ENCODE peak calls at places on chromosomes 5 and 9, in ten cellular contexts. K, C, W, E, J, Q, X, A, N and Z are unnamed samples. For H3K4me1 and H3K9me3, the result is how much of the 10 kb centered on the place peaks cover.

GRCh38 chr9:112125961-112126388 is 49.1 kb downstream of the SUSD1 start:
- DNase-seq in K (no peak), C (no peak), W (no peak), E (no peak), J (peak), Q (peak), X (no peak), A (no peak), N (no peak), Z (no peak)

GRCh38 chr5:39076757-39077475 is 2.7 kb upstream of the RICTOR start:
- DNase-seq in K (no peak), C (no peak), W (no peak), E (no peak), J (peak), Q (no peak), X (no peak), A (no peak), N (peak), Z (no peak)

GRCh38 chr5:124755565-124755964 is 9.1 kb upstream of the ZNF608 start:
- DNase-seq in K (no peak), C (no peak), W (no peak), E (no peak), J (peak), Q (peak), X (no peak), A (no peak), N (no peak), Z (no peak)

GRCh38 chr5:131384181-131384580 is 120.3 kb downstream of the CDC42SE2 start:
- DNase-seq in K (no peak), C (no peak), W (no peak), E (no peak), J (no peak), Q (no peak), X (no peak), A (no peak), N (no peak), Z (no peak)

GRCh38 chr9:18274693-18275092 is 199.3 kb upstream of the ADAMTSL1 start:
- DNase-seq in K (no peak), C (no peak), W (no peak), E (no peak), J (no peak), Q (no peak), X (no peak), A (no peak), N (peak), Z (no peak)

GRCh38 chr5:61823796-61824195 is 482.2 kb upstream of the KIF2A start:
- DNase-seq in K (no peak), C (no peak), W (no peak), E (no peak), J (no peak), Q (no peak), X (no peak), A (peak), N (no peak), Z (no peak)

GRCh38 chr5:33985447-33985846 is 954 bp upstream of the SLC45A2 start:
- DNase-seq in K (no peak), C (no peak), W (no peak), E (no peak), J (no peak), Q (no peak), X (no peak), A (no peak), N (no peak), Z (no peak)

GRCh38 chr9:91741529-91741928 is 208.5 kb downstream of the ROR2 start:
- DNase-seq in K (no peak), C (no peak), W (no peak), E (no peak), J (no peak), Q (no peak), X (no peak), A (no peak), N (peak), Z (no peak)

GRCh38 chr9:128882677-128883590 is 1.0 kb downstream of the LRRC8A start:
- DNase-seq in K (no peak), C (peak), W (no peak), E (no peak), J (no peak), Q (peak), X (no peak), A (peak), N (peak), Z (peak)

GRCh38 chr5:72380491-72381274 is 60.5 kb downstream of the PTCD2 start:
- DNase-seq in K (no peak), C (no peak), W (no peak), E (no peak), J (no peak), Q (no peak), X (no peak), A (no peak), N (no peak), Z (no peak)

GRCh38 chr9:114273461-114273881 is 49.4 kb upstream of the ORM1 start:
- DNase-seq in K (peak), C (peak), W (no peak), E (no peak), J (no peak), Q (no peak), X (peak), A (no peak), N (no peak), Z (no peak)

DNA sequence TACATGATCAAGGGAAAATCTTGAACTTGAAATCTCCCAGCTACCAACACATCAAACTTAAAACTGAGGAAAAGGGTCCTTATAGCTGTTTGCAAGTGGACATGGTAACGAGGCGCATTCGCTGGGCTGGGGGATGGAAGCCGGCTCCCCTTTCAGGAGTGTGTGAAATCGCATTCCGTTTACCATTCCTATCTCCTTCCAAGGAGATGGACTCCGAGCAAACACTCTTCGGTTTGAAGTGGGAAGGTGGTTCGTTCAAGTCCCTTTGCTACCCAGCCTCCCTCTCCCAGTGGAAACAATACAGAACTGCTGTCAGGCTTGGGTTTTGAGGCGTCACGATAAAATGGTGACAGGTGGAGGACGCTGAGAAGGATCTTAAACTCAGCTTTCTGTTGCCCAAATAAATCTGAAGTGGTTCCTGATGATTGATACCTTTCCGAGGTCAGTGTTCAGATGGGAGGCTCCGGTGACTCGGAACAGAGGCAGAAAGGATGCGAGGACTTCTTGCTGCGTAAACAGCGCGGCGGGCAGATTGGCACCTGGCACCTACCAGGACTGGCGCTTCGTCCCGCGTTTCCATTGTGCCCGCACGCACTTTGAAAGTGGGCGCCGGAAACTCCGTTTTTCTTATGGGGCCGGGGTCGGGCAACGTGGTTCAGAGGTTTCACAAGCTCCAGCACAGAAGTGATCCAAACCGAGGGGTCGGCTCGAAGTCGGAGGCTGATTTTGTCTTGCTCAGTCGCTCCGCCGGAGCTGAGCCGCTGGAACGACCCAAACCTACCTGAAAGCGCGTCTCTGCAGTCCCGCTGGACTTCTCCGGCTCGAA is 7.0 kb downstream of the MSX2 start:
- DNase-seq in K (no peak), C (no peak), W (no peak), E (no peak), J (no peak), Q (no peak), X (no peak), A (peak), N (no peak), Z (no peak)
- H3K4me1 ChIP-seq in K (under half), C (under half), W (under half), E (under half), J (under half), Q (under half), X (under half), A (under half), N (under half), Z (under half)

DNA sequence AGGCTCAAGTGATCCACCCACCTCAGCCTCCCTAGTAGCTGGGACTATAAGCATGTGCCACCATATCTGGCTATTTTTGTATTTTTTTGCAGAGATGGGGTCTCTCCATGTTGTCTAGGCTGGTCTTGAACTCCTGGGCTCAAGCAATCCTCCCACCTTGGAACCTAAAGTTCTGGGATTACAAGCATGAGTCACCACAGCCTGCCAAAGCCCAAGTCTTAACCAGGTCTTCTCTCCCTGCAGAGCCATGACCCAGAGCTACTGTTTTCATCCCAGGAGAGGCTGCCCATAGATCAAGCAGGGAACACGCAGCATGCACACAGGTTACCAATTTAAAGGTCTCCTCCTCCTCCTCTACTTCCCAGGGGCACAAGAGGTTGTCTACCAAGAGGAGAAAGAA is 29.7 kb downstream of the PCDHGC5 start:
- DNase-seq in K (no peak), C (no peak), W (no peak), E (no peak), J (no peak), Q (no peak), X (no peak), A (no peak), N (no peak), Z (no peak)
- H3K9me3 ChIP-seq in K (under half), C (under half), W (under half), E (under half), J (under half), Q (under half), X (under half), A (under half), N (under half), Z (under half)

GRCh38 chr5:114319821-114320220 is 42.0 kb upstream of the KCNN2 start:
- DNase-seq in K (no peak), C (no peak), W (no peak), E (no peak), J (no peak), Q (no peak), X (no peak), A (no peak), N (peak), Z (no peak)

GRCh38 chr5:114316167-114316566 is 45.7 kb upstream of the KCNN2 start:
- DNase-seq in K (no peak), C (no peak), W (no peak), E (no peak), J (no peak), Q (no peak), X (no peak), A (peak), N (no peak), Z (no peak)

GRCh38 chr5:114317751-114318150 is 44.1 kb upstream of the KCNN2 start:
- DNase-seq in K (no peak), C (no peak), W (no peak), E (no peak), J (no peak), Q (no peak), X (no peak), A (no peak), N (no peak), Z (no peak)

GRCh38 chr5:114324282-114324681 is 37.6 kb upstream of the KCNN2 start:
- DNase-seq in K (no peak), C (no peak), W (no peak), E (no peak), J (no peak), Q (no peak), X (no peak), A (no peak), N (peak), Z (no peak)

DNA sequence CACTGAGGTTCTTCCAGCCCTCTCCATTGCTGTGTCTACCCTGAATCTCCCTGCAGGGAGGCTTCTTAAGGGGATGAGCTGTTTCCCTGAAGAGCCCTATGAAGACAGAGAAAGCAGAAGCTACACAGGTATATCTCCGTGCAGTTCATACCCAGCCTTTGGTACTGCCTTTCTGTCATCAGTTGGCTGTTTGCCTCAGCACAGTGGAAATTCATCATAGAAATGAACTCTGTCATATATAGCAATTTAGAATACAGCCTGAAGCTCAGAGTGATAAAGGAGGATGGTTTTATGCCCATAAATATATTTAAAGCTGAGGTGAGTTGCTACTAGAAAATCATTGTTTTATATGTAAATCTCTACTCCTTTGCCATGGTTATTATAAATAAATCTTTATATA is 42.6 kb upstream of the KCNN2 start:
- DNase-seq in K (no peak), C (no peak), W (no peak), E (no peak), J (no peak), Q (no peak), X (no peak), A (no peak), N (peak), Z (no peak)
- H3K4me1 ChIP-seq in K (under half), C (under half), W (under half), E (under half), J (under half), Q (under half), X (under half), A (under half), N (under half), Z (under half)

DNA sequence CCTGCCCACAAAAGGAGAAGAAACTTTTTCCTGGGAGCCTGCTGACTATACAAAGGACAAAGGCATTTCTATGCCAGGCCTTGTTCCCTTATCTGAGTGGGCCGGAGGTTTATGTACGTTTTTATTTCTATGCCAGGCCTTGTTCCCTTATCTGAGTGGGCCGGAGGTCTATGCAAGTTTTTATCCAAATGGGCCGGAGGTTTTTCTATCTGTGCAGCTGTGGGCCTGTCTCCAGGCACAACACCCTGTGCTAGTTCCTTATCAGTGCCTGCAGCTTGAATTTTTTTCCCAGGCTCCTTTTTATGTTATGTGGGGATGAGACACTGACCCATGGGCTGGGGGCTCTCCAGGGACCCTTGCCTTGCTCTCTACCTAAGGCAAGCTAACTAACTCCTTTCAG is 5.5 kb downstream of the SLC25A2 start:
- DNase-seq in K (no peak), C (no peak), W (no peak), E (no peak), J (no peak), Q (no peak), X (no peak), A (no peak), N (no peak), Z (no peak)
- H3K9me3 ChIP-seq in K (half or more), C (under half), W (under half), E (under half), J (under half), Q (under half), X (half or more), A (under half), N (under half), Z (under half)

GRCh38 chr9:76500056-76500455 is 41.1 kb downstream of the GCNT1 start:
- DNase-seq in K (no peak), C (no peak), W (no peak), E (no peak), J (no peak), Q (no peak), X (no peak), A (no peak), N (no peak), Z (no peak)
- H3K4me1 ChIP-seq in K (under half), C (under half), W (under half), E (under half), J (under half), Q (under half), X (under half), A (under half), N (under half), Z (under half)

GRCh38 chr9:135777623-135778177 is 75.7 kb downstream of the KCNT1 start:
- DNase-seq in K (no peak), C (no peak), W (no peak), E (no peak), J (no peak), Q (no peak), X (no peak), A (no peak), N (no peak), Z (no peak)
- H3K9me3 ChIP-seq in K (under half), C (under half), W (under half), E (under half), J (under half), Q (under half), X (under half), A (under half), N (under half), Z (under half)

GRCh38 chr5:32283061-32283460 is 29.7 kb downstream of the MTMR12 start:
- DNase-seq in K (no peak), C (no peak), W (no peak), E (no peak), J (no peak), Q (no peak), X (no peak), A (no peak), N (no peak), Z (no peak)

GRCh38 chr5:32283539-32284377 is 29.0 kb downstream of the MTMR12 start:
- DNase-seq in K (no peak), C (no peak), W (no peak), E (no peak), J (no peak), Q (no peak), X (no peak), A (no peak), N (peak), Z (no peak)

GRCh38 chr5:32280656-32281081 is 32.1 kb downstream of the MTMR12 start:
- DNase-seq in K (no peak), C (no peak), W (no peak), E (no peak), J (no peak), Q (no peak), X (no peak), A (no peak), N (no peak), Z (no peak)

GRCh38 chr5:32282633-32283032 is 30.1 kb downstream of the MTMR12 start:
- DNase-seq in K (no peak), C (no peak), W (no peak), E (no peak), J (no peak), Q (no peak), X (no peak), A (no peak), N (no peak), Z (no peak)

GRCh38 chr5:32285489-32286138 is 27.1 kb downstream of the MTMR12 start:
- DNase-seq in K (no peak), C (no peak), W (no peak), E (no peak), J (no peak), Q (no peak), X (no peak), A (no peak), N (no peak), Z (no peak)
- H3K4me1 ChIP-seq in K (under half), C (under half), W (under half), E (under half), J (under half), Q (half or more), X (under half), A (under half), N (under half), Z (under half)